ENCODE peak calls at places on chromosomes 12 and 14, in four cellular contexts. Y, T, F and W are unnamed samples.

GRCh38 chr12:25884920-25885234 is 73.6 kb upstream of the RASSF8 start:
- DNase-seq in Y (no peak), T (no peak), F (peak), W (no peak)

GRCh38 chr14:101008631-101009336 is 105.3 kb upstream of the RTL1 start:
- DNase-seq in Y (no peak), F (no peak), T (peak), W (peak)

GRCh38 chr12:47736877-47737676 is 11.8 kb upstream of the ENDOU start:
- DNase-seq in F (peak), T (peak), Y (peak), W (peak)

GRCh38 chr14:22588419-22589095 is 467 bp downstream of the DAD1 start:
- DNase-seq in Y (no peak), F (no peak), T (no peak), W (no peak)

GRCh38 chr12:131896811-131897270 is 2.4 kb downstream of the ULK1 start:
- DNase-seq in F (no peak), T (no peak), Y (peak), W (peak)

GRCh38 chr12:126534495-126534894 is 1469.3 kb downstream of the AACS start:
- DNase-seq in Y (no peak), T (no peak), F (no peak), W (no peak)

GRCh38 chr12:68749861-68750260 is 3.9 kb downstream of the SLC35E3 start:
- DNase-seq in T (no peak), F (no peak), Y (no peak), W (no peak)

GRCh38 chr12:30450872-30451271 is 244.8 kb downstream of the IPO8 start:
- DNase-seq in T (no peak), Y (no peak), F (no peak), W (no peak)

GRCh38 chr14:94345344-94346072 is 22.4 kb upstream of the SERPINA6 start:
- DNase-seq in T (peak), F (no peak), Y (no peak), W (no peak)

GRCh38 chr12:67161322-67161918 is 107.7 kb upstream of the CAND1 start:
- DNase-seq in T (peak), F (peak), Y (no peak), W (peak)

GRCh38 chr12:32559434-32559833 is 119.7 kb upstream of the DNM1L start:
- DNase-seq in F (no peak), Y (no peak), T (no peak), W (no peak)

GRCh38 chr12:89349814-89350213 is 2.5 kb downstream of the DUSP6 start:
- DNase-seq in T (peak), Y (no peak), F (peak), W (peak)

GRCh38 chr12:89151536-89151935 is 200.8 kb downstream of the DUSP6 start:
- DNase-seq in Y (no peak), T (no peak), F (no peak), W (no peak)

GRCh38 chr12:122841544-122842321 is 6.5 kb downstream of the HIP1R start:
- DNase-seq in T (peak), F (no peak), Y (no peak), W (peak)

GRCh38 chr12:120528861-120529525 is at the start of gene COQ5:
- DNase-seq in T (peak), F (peak), Y (peak), W (peak)

GRCh38 chr14:105945891-105946290 is 419.5 kb downstream of the TMEM121 start:
- DNase-seq in Y (no peak), T (no peak), F (no peak), W (no peak)

GRCh38 chr12:131901431-131902331 is 7.3 kb downstream of the ULK1 start:
- DNase-seq in T (no peak), F (no peak), Y (no peak), W (peak)

GRCh38 chr12:54207539-54208267 is 18.9 kb upstream of the SMUG1 start:
- DNase-seq in Y (peak), T (peak), F (peak), W (peak)

GRCh38 chr12:89948266-89949175 is 239.9 kb upstream of the ATP2B1 start:
- DNase-seq in T (no peak), Y (no peak), F (no peak), W (no peak)

GRCh38 chr12:45587877-45588530 is 141.5 kb upstream of the ARID2 start:
- DNase-seq in T (no peak), F (no peak), Y (no peak), W (no peak)

GRCh38 chr12:71046215-71046614 is 111.6 kb downstream of the TSPAN8 start:
- DNase-seq in F (no peak), Y (no peak), T (no peak), W (no peak)

GRCh38 chr12:5514545-5514944 is 82.6 kb downstream of the NTF3 start:
- DNase-seq in F (no peak), T (no peak), Y (no peak), W (no peak)

GRCh38 chr14:39491134-39491541 is 58.9 kb upstream of the FBXO33 start:
- DNase-seq in F (no peak), Y (no peak), T (peak), W (no peak)
- TF ChIP-seq CTCF in F (peak), Y (no peak), T (peak), W (peak)

DNA sequence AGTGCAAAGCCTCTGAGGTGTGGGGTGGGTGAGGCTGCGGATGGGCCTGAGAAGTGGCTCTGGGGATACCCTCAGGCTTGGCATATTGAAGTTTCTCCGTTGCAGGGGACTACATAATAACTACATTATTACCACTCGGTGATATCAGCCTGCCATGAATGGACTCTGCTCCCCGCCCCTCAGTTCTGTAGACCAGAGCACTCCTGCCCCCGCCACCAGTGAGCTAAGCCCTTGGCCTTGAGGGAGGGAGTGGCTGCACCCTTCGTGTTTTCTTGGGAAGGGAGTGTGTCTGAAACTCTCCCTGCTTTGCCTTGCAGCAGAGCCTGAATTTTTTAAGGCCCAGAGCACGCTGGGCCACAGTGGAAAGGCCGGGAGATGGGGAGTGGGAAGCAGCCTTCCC is 1.7 kb downstream of the ORAI1 start:
- DNase-seq in T (no peak), Y (no peak), F (no peak), W (no peak)
- TF ChIP-seq CTCF in T (no peak), Y (no peak), F (no peak), W (no peak)

DNA sequence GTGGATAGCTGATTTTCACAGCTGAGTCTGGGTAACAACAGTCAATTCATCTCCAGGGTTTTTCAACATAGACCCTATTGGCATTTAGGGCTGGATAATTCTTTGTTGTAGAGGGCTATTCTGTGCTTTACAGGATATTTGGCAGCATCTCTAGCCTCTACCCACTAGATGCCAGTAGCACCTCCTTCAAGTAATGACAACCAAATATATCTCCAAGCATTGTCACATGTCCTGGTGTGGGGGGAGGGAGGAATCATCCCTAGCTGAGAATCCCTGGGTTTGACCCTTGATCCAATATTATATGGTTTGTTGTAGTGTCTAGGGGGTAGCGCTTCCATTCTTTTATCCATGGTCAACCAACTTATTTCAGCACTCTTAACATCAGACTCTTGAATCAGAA is 157.2 kb downstream of the ANO4 start:
- DNase-seq in Y (no peak), F (no peak), T (no peak), W (no peak)
- TF ChIP-seq CTCF in Y (no peak), F (no peak), T (no peak), W (no peak)

GRCh38 chr12:2877047-2877958 is at the start of the genes FOXM1 and RHNO1:
- DNase-seq in Y (peak), F (peak), T (peak), W (peak)
- TF ChIP-seq CTCF in Y (no peak), F (no peak), T (no peak), W (no peak)

DNA sequence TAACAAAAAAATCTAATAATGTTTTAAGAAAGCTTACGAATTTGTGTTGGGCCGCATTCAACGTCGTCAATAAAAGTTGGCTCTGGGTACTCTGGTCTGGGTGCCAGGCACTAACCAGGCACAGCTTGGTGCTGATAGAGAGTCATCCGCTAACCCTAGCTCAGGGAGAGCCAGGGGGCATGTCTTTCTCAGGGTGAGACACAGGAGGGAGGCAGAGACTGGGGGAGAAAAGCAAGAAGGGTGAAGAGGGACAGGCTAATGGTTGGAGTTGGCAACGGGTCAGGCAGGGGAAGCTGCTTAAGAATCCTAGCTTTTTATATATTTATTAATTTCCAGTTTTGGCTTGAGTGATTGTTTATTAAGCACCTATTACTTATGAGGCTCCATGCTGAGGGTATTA is 105.0 kb downstream of the CMKLR1 start:
- DNase-seq in F (no peak), Y (no peak), T (no peak), W (no peak)
- TF ChIP-seq CTCF in F (no peak), Y (no peak), T (no peak), W (no peak)